ENCODE peak calls at places on chromosomes 2 and 18, in four cellular contexts. W is astrocyte of the spinal cord, L is fibroblast of mammary gland, M is upper lobe of right lung. F is an unnamed sample.
A peak's percentile ranks its signal among the peaks of the same experiment; 100 is the strongest.

GRCh38 chr2:103773884-103774283 is 1012.1 kb downstream of the TMEM182 start:
- DNase-seq in W (peak; percentile 40), L (peak; percentile 27), M (no peak), F (no peak)

GRCh38 chr2:19349911-19350677 is 8.3 kb downstream of the OSR1 start:
- DNase-seq in W (peak; percentile 74), L (no peak), M (peak; percentile 82), F (peak; percentile 81)

GRCh38 chr2:196131384-196131861 is 40.0 kb downstream of the STK17B start:
- DNase-seq in W (peak; percentile 29), L (peak; percentile 59), M (no peak), F (peak; percentile 45)

GRCh38 chr2:43637030-43637803 is at the start of gene PLEKHH2:
- DNase-seq in W (peak; percentile 82), L (peak; percentile 84), M (peak; percentile 92), F (peak; percentile 87)

GRCh38 chr2:225867071-225867470 is 467.6 kb downstream of the NYAP2 start:
- DNase-seq in W (peak; percentile 6), L (no peak), M (no peak), F (no peak)

GRCh38 chr2:190659553-190659952 is 10.7 kb downstream of the NAB1 start:
- DNase-seq in W (no peak), L (no peak), M (no peak), F (no peak)

GRCh38 chr18:5155907-5156287 is 41.2 kb downstream of the AKAIN1 start:
- DNase-seq in W (no peak), L (no peak), M (no peak), F (no peak)

GRCh38 chr2:172107690-172108586 is 5.2 kb upstream of the DLX2 start:
- DNase-seq in W (no peak), L (no peak), M (no peak), F (no peak)

GRCh38 chr2:20596193-20596972 is 54.5 kb downstream of the HS1BP3 start:
- DNase-seq in W (no peak), L (no peak), M (no peak), F (no peak)

GRCh38 chr18:45802814-45803492 is 22.5 kb upstream of the SIGLEC15 start:
- DNase-seq in W (peak; percentile 99), L (peak; percentile 99), M (no peak), F (no peak)

GRCh38 chr2:178413472-178414265 is 37.3 kb downstream of the PRKRA start:
- DNase-seq in W (peak; percentile 86), L (peak; percentile 76), M (peak; percentile 90), F (peak; percentile 81)

GRCh38 chr2:44136186-44136585 is 32.5 kb upstream of the PPM1B start:
- DNase-seq in W (peak; percentile 50), L (peak; percentile 34), M (no peak), F (no peak)

GRCh38 chr2:68700560-68700959 is 34.1 kb upstream of the ARHGAP25 start:
- DNase-seq in W (no peak), L (no peak), M (no peak), F (no peak)

GRCh38 chr2:25558262-25558661 is 115.1 kb downstream of the DTNB start:
- DNase-seq in W (peak; percentile 83), L (peak; percentile 81), M (no peak), F (no peak)

GRCh38 chr2:112239862-112240261 is 15.0 kb downstream of the ZC3H8 start:
- DNase-seq in W (no peak), L (no peak), M (no peak), F (no peak)

GRCh38 chr2:67726416-67726815 is 329.3 kb downstream of the ETAA1 start:
- DNase-seq in W (no peak), L (no peak), M (no peak), F (no peak)

GRCh38 chr18:48915621-48916425 is 34.9 kb downstream of the SMAD7 start:
- DNase-seq in W (no peak), L (no peak), M (no peak), F (no peak)

GRCh38 chr2:196294510-196294909 is 123.1 kb upstream of the STK17B start:
- DNase-seq in W (no peak), L (peak; percentile 51), M (no peak), F (no peak)

GRCh38 chr2:217691920-217692666 is 310.7 kb downstream of the TNS1 start:
- DNase-seq in W (peak; percentile 48), L (peak; percentile 28), M (peak; percentile 70), F (no peak)

GRCh38 chr2:158753561-158754302 is 41.4 kb upstream of the DAPL1 start:
- DNase-seq in W (peak; percentile 73), L (peak; percentile 78), M (no peak), F (no peak)

GRCh38 chr2:63049291-63050185 is 1.1 kb upstream of the OTX1 start:
- DNase-seq in W (peak; percentile 29), L (peak; percentile 21), M (no peak), F (no peak)

GRCh38 chr18:34631071-34631470 is 79.0 kb upstream of the DTNA start:
- DNase-seq in W (no peak), L (no peak), M (no peak), F (no peak)

GRCh38 chr2:32611366-32611765 is 16.5 kb upstream of the TTC27 start:
- DNase-seq in W (no peak), L (no peak), M (no peak), F (no peak)

GRCh38 chr2:215863687-215864086 is 149.7 kb downstream of the MREG start:
- DNase-seq in W (no peak), L (no peak), M (no peak), F (no peak)

GRCh38 chr2:30282081-30282480 is 50.7 kb downstream of the LBH start:
- DNase-seq in W (no peak), L (no peak), M (no peak), F (no peak)

GRCh38 chr18:45764000-45764686 is 40.2 kb downstream of the SLC14A1 start:
- DNase-seq in W (peak; percentile 58), L (peak; percentile 76), M (no peak), F (no peak)

GRCh38 chr18:56645415-56646016 is 5.6 kb upstream of the WDR7 start:
- DNase-seq in W (no peak), L (no peak), M (no peak), F (no peak)

GRCh38 chr18:12455511-12455910 is 47.8 kb downstream of the PRELID3A start:
- DNase-seq in W (peak; percentile 42), L (peak; percentile 13), M (no peak), F (no peak)

GRCh38 chr2:86442642-86443005 is 1.5 kb downstream of the KDM3A start:
- DNase-seq in W (peak; percentile 95), L (peak; percentile 91), M (peak; percentile 74), F (peak; percentile 84)

GRCh38 chr2:70103531-70104061 is 16.3 kb downstream of the PCBP1 start:
- DNase-seq in W (no peak), L (no peak), M (no peak), F (no peak)

DNA sequence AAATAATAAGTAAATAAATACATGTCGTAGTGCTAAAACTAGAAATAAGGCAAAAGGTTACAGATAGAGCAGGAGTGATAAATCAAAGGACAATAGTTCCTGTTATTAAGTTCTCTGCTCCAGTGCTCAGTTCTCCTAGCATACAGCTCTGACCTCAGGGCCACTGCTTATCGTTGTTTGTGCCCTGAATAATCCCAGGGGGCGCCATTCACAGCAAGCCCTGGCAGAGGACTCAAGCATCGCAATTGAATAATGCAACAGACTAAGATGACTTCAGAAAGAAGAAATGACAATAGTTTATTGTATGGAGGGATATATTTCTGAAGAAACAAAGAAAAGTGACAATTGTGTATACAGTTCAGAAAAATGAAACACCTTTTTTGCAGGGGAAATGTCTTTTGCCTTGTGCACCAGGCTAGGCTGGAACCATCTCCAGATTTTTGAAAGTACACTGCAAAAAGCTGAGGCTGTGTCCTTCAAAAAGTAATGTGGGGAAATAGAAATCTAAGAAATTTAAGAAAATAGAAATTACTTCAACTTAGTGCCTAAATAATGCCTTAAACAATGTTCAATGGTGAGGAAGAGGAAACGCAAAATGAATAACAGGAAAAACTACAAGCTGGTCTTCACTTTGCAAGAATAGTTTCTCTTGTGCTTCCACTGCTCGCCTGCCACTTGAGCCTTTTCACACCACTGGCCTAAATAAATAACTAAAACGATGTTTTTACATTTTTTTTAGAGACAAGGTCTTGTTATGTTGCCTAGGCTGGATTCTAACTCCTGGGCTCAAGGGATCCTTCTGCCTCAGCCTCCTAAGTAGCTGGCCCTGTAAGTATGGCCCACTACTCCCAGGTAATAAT is 19.0 kb upstream of the CCNYL1 start:
- DNase-seq in W (no peak), L (peak; percentile 27), M (peak; percentile 73), F (peak; percentile 46)
- TF ChIP-seq CTCF in W (peak; percentile 44), L (peak; percentile 35), M (peak; percentile 61), F (no peak)

GRCh38 chr2:111168528-111168929 is 47.8 kb downstream of the BCL2L11 start:
- DNase-seq in W (peak; percentile 78), L (peak; percentile 82), M (no peak), F (no peak)

GRCh38 chr2:111169924-111170323 is 49.2 kb downstream of the BCL2L11 start:
- DNase-seq in W (no peak), L (no peak), M (no peak), F (no peak)

GRCh38 chr2:111171337-111171930 is 50.7 kb downstream of the BCL2L11 start:
- DNase-seq in W (no peak), L (no peak), M (no peak), F (no peak)

GRCh38 chr2:111167238-111168162 is 46.8 kb downstream of the BCL2L11 start:
- DNase-seq in W (no peak), L (no peak), M (no peak), F (no peak)

GRCh38 chr2:111169268-111169667 is 48.6 kb downstream of the BCL2L11 start:
- DNase-seq in W (no peak), L (no peak), M (no peak), F (no peak)
- H3K4me3 ChIP-seq in W (no peak overlapping the region), L (no peak overlapping the region), M (no peak overlapping the region), F (no peak overlapping the region)

DNA sequence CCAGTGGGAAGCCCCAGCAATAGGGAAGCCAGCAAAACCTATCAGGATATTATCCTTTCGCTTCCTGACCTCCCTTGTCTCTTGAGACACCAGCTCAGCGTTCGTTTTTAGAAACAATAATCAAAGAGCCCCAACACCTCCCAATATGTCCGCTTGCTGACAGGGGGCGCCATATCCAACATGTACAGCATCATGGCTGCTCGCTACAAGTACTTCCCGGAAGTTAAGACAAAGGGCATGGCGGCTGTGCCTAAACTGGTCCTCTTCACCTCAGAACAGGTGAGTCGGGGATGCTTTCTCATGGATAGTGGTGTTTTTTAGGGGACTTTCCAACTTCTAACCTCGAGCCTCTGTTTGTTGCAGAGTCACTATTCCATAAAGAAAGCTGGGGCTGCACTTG is 28.7 kb downstream of the GAD1 start:
- DNase-seq in W (no peak), L (no peak), M (no peak), F (no peak)
- TF ChIP-seq CTCF in W (no peak), L (peak; percentile 7), M (no peak), F (no peak)

DNA sequence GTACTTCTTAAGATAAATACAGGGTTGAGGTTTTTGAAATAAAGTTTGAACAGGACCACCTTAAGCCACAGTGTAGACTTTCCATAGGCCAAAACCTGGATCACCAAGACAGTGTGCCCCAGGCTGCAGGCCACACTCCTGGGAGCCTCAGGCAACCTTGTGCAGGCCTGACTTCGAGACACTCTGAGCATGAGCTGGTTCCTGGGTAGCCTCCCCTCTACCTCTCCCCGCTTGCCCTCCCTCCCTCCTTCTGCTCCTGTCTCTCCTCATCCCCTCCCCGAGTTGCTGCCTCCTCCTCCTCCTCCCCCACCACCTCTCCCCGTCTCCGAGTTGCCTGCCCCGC is 10.6 kb upstream of the PROC start:
- DNase-seq in W (peak; percentile 40), L (peak; percentile 34), M (no peak), F (no peak)
- H3K4me3 ChIP-seq in W (no peak overlapping the region), L (no peak overlapping the region), M (peak overlapping the region; percentile 23), F (no peak overlapping the region)

GRCh38 chr2:53715568-53715967 is 52.0 kb upstream of the CHAC2 start:
- DNase-seq in W (peak; percentile 13), L (peak; percentile 27), M (no peak), F (no peak)
- TF ChIP-seq CTCF in W (peak; percentile 45), L (peak; percentile 45), M (peak; percentile 51), F (no peak)

F was measured in mucosa of descending colon.